ENCODE peak calls at places on chromosomes 1 and 21, in seven cellular contexts. One of them, this sample, is unnamed.

GRCh38 chr1:52590275-52590674 is 11.9 kb upstream of the GPX7 start:
- DNase-seq in GM20000: no peak
- DNase-seq in adrenal gland: no peak
- DNase-seq in gastrocnemius medialis: no peak
- DNase-seq in progenitor cell of endocrine pancreas: no peak
- DNase-seq in lower lobe of right lung: no peak
- DNase-seq in fibroblast of pulmonary artery: no peak
- DNase-seq in this sample: no peak

GRCh38 chr21:25127811-25128210 is 479.5 kb downstream of the MRPL39 start:
- DNase-seq in GM20000: no peak
- DNase-seq in adrenal gland: no peak
- DNase-seq in gastrocnemius medialis: no peak
- DNase-seq in progenitor cell of endocrine pancreas: no peak
- DNase-seq in lower lobe of right lung: no peak
- DNase-seq in fibroblast of pulmonary artery: no peak
- DNase-seq in this sample: no peak

GRCh38 chr1:93641527-93641926 is 40.1 kb downstream of the BCAR3 start:
- DNase-seq in GM20000: no peak
- DNase-seq in adrenal gland: no peak
- DNase-seq in gastrocnemius medialis: no peak
- DNase-seq in progenitor cell of endocrine pancreas: no peak
- DNase-seq in lower lobe of right lung: no peak
- DNase-seq in fibroblast of pulmonary artery: peak; percentile 44
- DNase-seq in this sample: no peak

GRCh38 chr1:149995927-149996326 is 14.6 kb downstream of the OTUD7B start:
- DNase-seq in GM20000: no peak
- DNase-seq in adrenal gland: no peak
- DNase-seq in gastrocnemius medialis: no peak
- DNase-seq in progenitor cell of endocrine pancreas: no peak
- DNase-seq in lower lobe of right lung: no peak
- DNase-seq in fibroblast of pulmonary artery: peak; percentile 40
- DNase-seq in this sample: no peak

GRCh38 chr1:24656046-24656445 is 12.9 kb downstream of the SRRM1 start:
- DNase-seq in GM20000: no peak
- DNase-seq in adrenal gland: no peak
- DNase-seq in gastrocnemius medialis: no peak
- DNase-seq in progenitor cell of endocrine pancreas: no peak
- DNase-seq in lower lobe of right lung: no peak
- DNase-seq in fibroblast of pulmonary artery: no peak
- DNase-seq in this sample: no peak

GRCh38 chr1:66356605-66357004 is 177.3 kb upstream of the SGIP1 start:
- DNase-seq in GM20000: no peak
- DNase-seq in adrenal gland: no peak
- DNase-seq in gastrocnemius medialis: no peak
- DNase-seq in progenitor cell of endocrine pancreas: no peak
- DNase-seq in lower lobe of right lung: no peak
- DNase-seq in fibroblast of pulmonary artery: no peak
- DNase-seq in this sample: no peak

GRCh38 chr1:208068441-208068840 is 157.5 kb upstream of the CD34 start:
- DNase-seq in GM20000: no peak
- DNase-seq in adrenal gland: no peak
- DNase-seq in gastrocnemius medialis: no peak
- DNase-seq in progenitor cell of endocrine pancreas: no peak
- DNase-seq in lower lobe of right lung: no peak
- DNase-seq in fibroblast of pulmonary artery: no peak
- DNase-seq in this sample: no peak

GRCh38 chr1:37945743-37946702 is 830 bp downstream of the INPP5B start:
- DNase-seq in GM20000: no peak
- DNase-seq in adrenal gland: peak; percentile 85
- DNase-seq in gastrocnemius medialis: peak; percentile 74
- DNase-seq in progenitor cell of endocrine pancreas: no peak
- DNase-seq in lower lobe of right lung: peak; percentile 50
- DNase-seq in fibroblast of pulmonary artery: peak; percentile 98
- DNase-seq in this sample: no peak

GRCh38 chr1:238409191-238409846 is 518.6 kb upstream of the ZP4 start:
- DNase-seq in GM20000: no peak
- DNase-seq in adrenal gland: no peak
- DNase-seq in gastrocnemius medialis: no peak
- DNase-seq in progenitor cell of endocrine pancreas: no peak
- DNase-seq in lower lobe of right lung: no peak
- DNase-seq in fibroblast of pulmonary artery: peak; percentile 69
- DNase-seq in this sample: no peak

GRCh38 chr1:234956821-234957329 is 171.8 kb downstream of the TOMM20 start:
- DNase-seq in GM20000: no peak
- DNase-seq in adrenal gland: no peak
- DNase-seq in gastrocnemius medialis: no peak
- DNase-seq in progenitor cell of endocrine pancreas: no peak
- DNase-seq in lower lobe of right lung: no peak
- DNase-seq in fibroblast of pulmonary artery: no peak
- DNase-seq in this sample: no peak

GRCh38 chr1:59986736-59987310 is 60.2 kb upstream of the CYP2J2 start:
- DNase-seq in GM20000: no peak
- DNase-seq in adrenal gland: no peak
- DNase-seq in gastrocnemius medialis: no peak
- DNase-seq in progenitor cell of endocrine pancreas: no peak
- DNase-seq in lower lobe of right lung: no peak
- DNase-seq in fibroblast of pulmonary artery: no peak
- DNase-seq in this sample: no peak

GRCh38 chr21:33127154-33127893 is 57.4 kb downstream of the OLIG1 start:
- DNase-seq in GM20000: peak; percentile 77
- DNase-seq in adrenal gland: peak; percentile 68
- DNase-seq in gastrocnemius medialis: peak; percentile 39
- DNase-seq in progenitor cell of endocrine pancreas: peak; percentile 62
- DNase-seq in lower lobe of right lung: peak; percentile 63
- DNase-seq in fibroblast of pulmonary artery: peak; percentile 67
- DNase-seq in this sample: peak; percentile 73

GRCh38 chr1:99304725-99305282 is 40.5 kb downstream of the PLPPR4 start:
- DNase-seq in GM20000: no peak
- DNase-seq in adrenal gland: no peak
- DNase-seq in gastrocnemius medialis: no peak
- DNase-seq in progenitor cell of endocrine pancreas: no peak
- DNase-seq in lower lobe of right lung: no peak
- DNase-seq in fibroblast of pulmonary artery: no peak
- DNase-seq in this sample: no peak

GRCh38 chr1:99306056-99306455 is 41.8 kb downstream of the PLPPR4 start:
- DNase-seq in GM20000: no peak
- DNase-seq in adrenal gland: no peak
- DNase-seq in gastrocnemius medialis: no peak
- DNase-seq in progenitor cell of endocrine pancreas: no peak
- DNase-seq in lower lobe of right lung: no peak
- DNase-seq in fibroblast of pulmonary artery: no peak
- DNase-seq in this sample: no peak

GRCh38 chr1:99305626-99306025 is 41.3 kb downstream of the PLPPR4 start:
- DNase-seq in GM20000: no peak
- DNase-seq in adrenal gland: no peak
- DNase-seq in gastrocnemius medialis: no peak
- DNase-seq in progenitor cell of endocrine pancreas: no peak
- DNase-seq in lower lobe of right lung: no peak
- DNase-seq in fibroblast of pulmonary artery: peak; percentile 2
- DNase-seq in this sample: no peak

DNA sequence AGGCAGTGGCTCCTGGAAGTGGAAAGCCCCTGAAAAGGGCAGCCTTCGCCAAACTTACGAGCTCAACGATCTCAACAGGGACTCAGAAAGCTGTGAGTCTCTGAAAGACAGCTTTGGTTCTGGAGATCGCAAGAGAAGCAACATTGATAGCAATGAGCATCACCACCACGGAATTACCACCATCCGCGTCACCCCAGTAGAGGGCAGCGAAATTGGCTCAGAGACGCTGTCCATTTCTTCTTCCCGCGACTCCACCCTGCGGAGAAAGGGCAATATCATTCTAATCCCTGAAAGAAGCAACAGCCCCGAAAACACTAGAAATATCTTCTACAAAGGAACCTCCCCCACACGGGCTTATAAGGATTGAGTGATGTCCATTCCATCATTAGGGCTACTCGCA is 42.4 kb downstream of the PLPPR4 start:
- DNase-seq in GM20000: no peak
- DNase-seq in adrenal gland: no peak
- DNase-seq in gastrocnemius medialis: no peak
- DNase-seq in progenitor cell of endocrine pancreas: no peak
- DNase-seq in lower lobe of right lung: no peak
- DNase-seq in fibroblast of pulmonary artery: no peak
- DNase-seq in this sample: no peak
- TF ChIP-seq CTCF in GM20000: no peak
- TF ChIP-seq CTCF in adrenal gland: no peak
- TF ChIP-seq CTCF in gastrocnemius medialis: no peak
- TF ChIP-seq CTCF in progenitor cell of endocrine pancreas: no peak
- TF ChIP-seq CTCF in lower lobe of right lung: no peak
- TF ChIP-seq CTCF in fibroblast of pulmonary artery: no peak
- TF ChIP-seq CTCF in this sample: no peak

DNA sequence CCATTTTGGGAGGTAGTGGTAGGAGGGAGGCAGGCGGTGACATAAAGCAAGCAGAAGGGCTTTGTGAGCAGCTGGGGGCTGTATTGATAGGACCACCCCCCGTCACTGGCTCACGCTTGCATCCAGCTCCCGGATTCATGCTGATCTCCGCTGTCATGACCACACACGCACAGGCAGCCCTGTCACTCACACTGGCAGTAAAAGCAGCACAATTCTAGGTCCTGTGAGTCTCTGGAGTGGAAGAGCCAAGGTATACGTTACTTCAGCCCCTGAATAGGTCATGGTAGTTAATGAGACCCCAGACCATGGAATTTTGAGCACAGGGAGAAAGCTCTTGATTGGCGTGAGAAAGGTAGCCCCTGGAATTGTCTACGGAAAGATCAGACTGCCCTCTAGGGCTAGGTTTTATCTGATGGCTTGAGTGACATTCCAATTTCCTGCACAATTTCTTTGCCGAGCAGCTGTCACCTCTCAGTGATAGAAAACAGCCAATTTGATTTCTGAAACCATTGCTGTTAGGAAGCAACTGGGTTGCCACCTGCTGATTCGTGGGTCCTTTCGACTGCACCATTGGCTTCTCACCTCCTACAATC is 5.4 kb downstream of the OR2B11 start:
- DNase-seq in GM20000: no peak
- DNase-seq in adrenal gland: no peak
- DNase-seq in gastrocnemius medialis: no peak
- DNase-seq in progenitor cell of endocrine pancreas: no peak
- DNase-seq in lower lobe of right lung: no peak
- DNase-seq in fibroblast of pulmonary artery: no peak
- DNase-seq in this sample: no peak
- TF ChIP-seq CTCF in GM20000: no peak
- TF ChIP-seq CTCF in adrenal gland: no peak
- TF ChIP-seq CTCF in gastrocnemius medialis: no peak
- TF ChIP-seq CTCF in progenitor cell of endocrine pancreas: no peak
- TF ChIP-seq CTCF in lower lobe of right lung: no peak
- TF ChIP-seq CTCF in fibroblast of pulmonary artery: no peak
- TF ChIP-seq CTCF in this sample: no peak

GRCh38 chr1:222326004-222326709 is 221.7 kb downstream of the HHIPL2 start:
- DNase-seq in GM20000: no peak
- DNase-seq in adrenal gland: no peak
- DNase-seq in gastrocnemius medialis: no peak
- DNase-seq in progenitor cell of endocrine pancreas: no peak
- DNase-seq in lower lobe of right lung: no peak
- DNase-seq in fibroblast of pulmonary artery: no peak
- DNase-seq in this sample: no peak

GRCh38 chr1:222331340-222331739 is 216.6 kb downstream of the HHIPL2 start:
- DNase-seq in GM20000: no peak
- DNase-seq in adrenal gland: no peak
- DNase-seq in gastrocnemius medialis: no peak
- DNase-seq in progenitor cell of endocrine pancreas: no peak
- DNase-seq in lower lobe of right lung: no peak
- DNase-seq in fibroblast of pulmonary artery: peak; percentile 40
- DNase-seq in this sample: no peak

GRCh38 chr1:222331765-222332164 is 216.1 kb downstream of the HHIPL2 start:
- DNase-seq in GM20000: no peak
- DNase-seq in adrenal gland: no peak
- DNase-seq in gastrocnemius medialis: no peak
- DNase-seq in progenitor cell of endocrine pancreas: no peak
- DNase-seq in lower lobe of right lung: no peak
- DNase-seq in fibroblast of pulmonary artery: no peak
- DNase-seq in this sample: no peak

GRCh38 chr1:222326710-222327036 is 221.2 kb downstream of the HHIPL2 start:
- DNase-seq in GM20000: no peak
- DNase-seq in adrenal gland: no peak
- DNase-seq in gastrocnemius medialis: no peak
- DNase-seq in progenitor cell of endocrine pancreas: no peak
- DNase-seq in lower lobe of right lung: no peak
- DNase-seq in fibroblast of pulmonary artery: no peak
- DNase-seq in this sample: no peak

DNA sequence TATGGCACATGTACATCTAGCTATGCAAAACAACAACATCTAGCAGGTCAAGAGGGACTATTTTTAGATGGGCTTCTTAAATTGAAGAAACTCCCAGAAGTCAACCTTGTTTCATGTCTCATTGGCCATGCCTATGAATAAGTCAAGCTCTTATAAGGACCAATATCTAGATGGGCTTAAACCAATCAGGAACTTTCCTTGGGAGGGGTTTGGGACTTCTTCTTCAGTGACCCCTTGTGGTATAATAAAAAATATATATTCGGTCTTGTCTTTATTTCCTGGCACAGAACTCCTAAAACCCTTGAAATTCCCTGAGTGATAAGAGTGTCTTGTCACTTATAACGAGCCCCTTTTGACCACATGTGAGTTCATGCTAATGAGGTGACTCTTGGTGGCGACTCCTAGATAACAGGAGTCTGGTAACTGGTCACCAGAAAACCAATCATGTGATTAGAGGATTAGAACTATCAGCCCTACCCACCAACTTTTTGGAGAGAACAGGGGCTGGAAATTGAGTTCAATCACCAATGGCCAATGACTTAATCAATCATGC is 218.3 kb downstream of the HHIPL2 start:
- DNase-seq in GM20000: no peak
- DNase-seq in adrenal gland: no peak
- DNase-seq in gastrocnemius medialis: no peak
- DNase-seq in progenitor cell of endocrine pancreas: no peak
- DNase-seq in lower lobe of right lung: no peak
- DNase-seq in fibroblast of pulmonary artery: no peak
- DNase-seq in this sample: no peak
- TF ChIP-seq CTCF in GM20000: no peak
- TF ChIP-seq CTCF in adrenal gland: no peak
- TF ChIP-seq CTCF in gastrocnemius medialis: no peak
- TF ChIP-seq CTCF in progenitor cell of endocrine pancreas: no peak
- TF ChIP-seq CTCF in lower lobe of right lung: no peak
- TF ChIP-seq CTCF in fibroblast of pulmonary artery: no peak
- TF ChIP-seq CTCF in this sample: no peak

DNA sequence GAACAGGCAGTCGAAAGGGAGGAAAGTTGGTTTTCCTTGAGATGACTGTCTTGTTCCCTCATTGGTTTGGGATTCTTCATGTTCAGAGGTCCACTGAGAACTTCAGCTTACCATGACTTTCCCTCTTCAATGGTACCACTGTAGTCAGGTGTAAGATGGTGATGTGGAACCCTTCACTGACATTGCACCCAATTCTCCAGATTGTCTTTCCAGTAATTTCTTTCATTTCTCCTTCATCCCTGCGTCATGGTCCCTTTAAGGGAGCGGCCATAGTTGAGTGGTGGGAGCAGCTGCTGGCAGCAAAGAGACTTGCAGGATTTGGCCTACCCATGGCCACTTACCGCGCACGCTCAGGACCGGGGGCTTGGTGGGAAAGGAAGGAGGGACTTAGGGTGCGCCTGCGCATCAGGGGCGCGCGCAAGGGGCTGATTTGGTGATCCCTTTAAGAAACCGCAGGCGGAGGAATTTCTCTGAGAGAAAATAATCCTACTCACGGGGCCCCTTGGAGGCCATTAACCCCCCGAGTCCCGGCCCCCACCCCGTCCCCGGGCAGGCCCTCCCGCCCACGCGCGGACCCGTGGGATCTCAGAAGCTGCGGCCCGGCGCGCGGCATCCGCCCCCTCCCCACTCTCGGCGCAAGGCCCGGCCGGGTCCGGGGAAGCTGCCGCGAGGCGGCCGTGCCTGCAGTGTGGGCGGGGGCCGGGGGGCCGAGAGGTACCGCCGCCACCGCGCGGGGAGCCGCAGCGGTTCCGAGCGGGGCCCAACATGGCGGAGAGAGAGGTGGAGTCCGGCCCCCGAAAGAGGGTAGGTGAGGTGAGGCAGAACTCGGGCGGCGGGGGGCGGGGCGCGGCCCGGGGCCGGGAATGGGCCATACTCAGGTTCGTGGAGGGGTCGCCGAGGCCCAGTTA is at the start of gene ZMYM4:
- DNase-seq in GM20000: peak; percentile 95
- DNase-seq in adrenal gland: peak; percentile 96
- DNase-seq in gastrocnemius medialis: peak; percentile 93
- DNase-seq in progenitor cell of endocrine pancreas: peak; percentile 82
- DNase-seq in lower lobe of right lung: peak; percentile 96
- DNase-seq in fibroblast of pulmonary artery: peak; percentile 99
- DNase-seq in this sample: peak; percentile 94
- TF ChIP-seq CTCF in GM20000: no peak
- TF ChIP-seq CTCF in adrenal gland: peak; percentile 34
- TF ChIP-seq CTCF in gastrocnemius medialis: no peak
- TF ChIP-seq CTCF in progenitor cell of endocrine pancreas: no peak
- TF ChIP-seq CTCF in lower lobe of right lung: no peak
- TF ChIP-seq CTCF in fibroblast of pulmonary artery: no peak
- TF ChIP-seq CTCF in this sample: no peak

This sample was measured in GM10248.